ENCODE peak calls at places on chromosomes 13 and 19, in eight cellular contexts. T, H, X, F, A, V, P and Q are unnamed samples.
A peak's percentile ranks its signal among the peaks of the same experiment; 100 is the strongest.

GRCh38 chr19:14048439-14049153 is 13.3 kb downstream of the PALM3 start:
- DNase-seq in F (no peak), H (peak; percentile 44), V (peak; percentile 16), T (peak; percentile 56), X (no peak), A (peak; percentile 86), P (peak; percentile 57), Q (no peak)

GRCh38 chr19:6743071-6743470 is 3.6 kb downstream of the TRIP10 start:
- DNase-seq in A (no peak), H (no peak), V (no peak), T (peak; percentile 36), X (no peak), F (no peak), P (no peak), Q (no peak)

GRCh38 chr19:17205237-17206140 is 9.7 kb upstream of the USE1 start:
- DNase-seq in V (peak; percentile 29), X (no peak), H (peak; percentile 34), T (peak; percentile 75), P (no peak), A (peak; percentile 52), F (no peak), Q (peak; percentile 41)

GRCh38 chr13:109389892-109390345 is 396.5 kb downstream of the IRS2 start:
- DNase-seq in A (no peak), X (peak; percentile 40), V (no peak), P (no peak), F (no peak), T (no peak), H (no peak), Q (peak; percentile 87)

GRCh38 chr19:47157455-47158321 is 27.1 kb downstream of the SAE1 start:
- DNase-seq in V (peak; percentile 70), X (peak; percentile 63), T (peak; percentile 62), F (no peak), A (peak; percentile 92), P (peak; percentile 66), H (peak; percentile 80), Q (peak; percentile 81)

GRCh38 chr13:112107289-112107688 is 40.3 kb downstream of the SOX1 start:
- DNase-seq in X (no peak), P (no peak), V (no peak), A (no peak), H (no peak), F (no peak), T (no peak), Q (no peak)

GRCh38 chr13:96032717-96033116 is 20.5 kb downstream of the UGGT2 start:
- DNase-seq in A (no peak), X (no peak), V (no peak), F (no peak), P (no peak), T (no peak), H (no peak), Q (no peak)

GRCh38 chr19:13139633-13140311 is 10.4 kb downstream of the STX10 start:
- DNase-seq in P (no peak), H (no peak), V (no peak), X (no peak), T (no peak), A (no peak), F (no peak), Q (no peak)

GRCh38 chr13:99471231-99472202 is 29.8 kb upstream of the TM9SF2 start:
- DNase-seq in A (no peak), P (no peak), X (no peak), V (no peak), F (no peak), T (no peak), H (no peak), Q (peak; percentile 32)

GRCh38 chr13:21979156-21979819 is 308.4 kb downstream of the FGF9 start:
- DNase-seq in T (no peak), P (no peak), F (no peak), X (no peak), A (no peak), H (no peak), V (no peak), Q (no peak)

GRCh38 chr19:37932985-37933953 is 26.3 kb downstream of the SIPA1L3 start:
- DNase-seq in V (no peak), A (peak; percentile 88), F (no peak), T (peak; percentile 15), H (peak; percentile 68), P (peak; percentile 21), X (peak; percentile 3), Q (peak; percentile 35)

GRCh38 chr13:27226991-27227390 is 24.4 kb upstream of the RPL21 start:
- DNase-seq in F (no peak), A (no peak), T (no peak), X (no peak), P (no peak), H (no peak), V (no peak), Q (no peak)

GRCh38 chr13:111095031-111095840 is 19.9 kb upstream of the ARHGEF7 start:
- DNase-seq in X (no peak), F (no peak), H (no peak), P (no peak), A (no peak), T (no peak), V (no peak), Q (no peak)

GRCh38 chr19:31863122-31863521 is 482.3 kb upstream of the ZNF507 start:
- DNase-seq in P (no peak), F (no peak), H (no peak), X (no peak), V (no peak), T (no peak), A (no peak), Q (no peak)

GRCh38 chr19:42547927-42548326 is 19.6 kb upstream of the CEACAM1 start:
- DNase-seq in F (no peak), H (no peak), A (no peak), V (no peak), X (no peak), P (no peak), T (no peak), Q (no peak)

GRCh38 chr13:27619711-27620376 is 485 bp downstream of the LNX2 start:
- DNase-seq in T (no peak), H (peak; percentile 46), V (peak; percentile 11), A (peak; percentile 43), P (no peak), F (no peak), X (no peak), Q (peak; percentile 25)

GRCh38 chr13:76349700-76350099 is 536.5 kb downstream of the KCTD12 start:
- DNase-seq in T (no peak), P (no peak), H (peak; percentile 2), V (peak; percentile 12), F (no peak), X (no peak), A (peak; percentile 2), Q (no peak)

GRCh38 chr13:104043184-104043583 is 977.0 kb upstream of the SLC10A2 start:
- DNase-seq in V (no peak), X (no peak), H (no peak), P (no peak), F (no peak), A (peak; percentile 71), T (no peak), Q (no peak)

GRCh38 chr19:11168568-11168967 is 13.0 kb upstream of the SPC24 start:
- DNase-seq in X (peak; percentile 96), F (no peak), A (peak; percentile 99), H (peak; percentile 98), V (peak; percentile 94), P (no peak), T (no peak), Q (peak; percentile 94)

GRCh38 chr13:90700340-90700739 is 647.1 kb upstream of the MIR17HG start:
- DNase-seq in T (no peak), P (no peak), V (no peak), X (no peak), H (no peak), A (no peak), F (no peak), Q (no peak)

GRCh38 chr19:5452594-5453565 is 2.3 kb upstream of the ZNRF4 start:
- DNase-seq in X (no peak), F (no peak), V (peak; percentile 26), H (peak; percentile 23), P (peak; percentile 2), A (peak; percentile 39), T (peak; percentile 37), Q (peak; percentile 8)

GRCh38 chr19:40646564-40647254 is 43.7 kb downstream of the NUMBL start:
- DNase-seq in V (no peak), F (no peak), P (no peak), H (no peak), X (no peak), A (peak; percentile 51), T (no peak), Q (peak; percentile 33)

GRCh38 chr19:55297267-55297666 is 13.5 kb downstream of the BRSK1 start:
- DNase-seq in T (no peak), X (no peak), A (no peak), F (no peak), H (no peak), V (no peak), P (no peak), Q (no peak)

GRCh38 chr19:18415177-18415867 is 3.9 kb upstream of the SSBP4 start:
- DNase-seq in H (peak; percentile 78), P (peak; percentile 98), F (peak; percentile 91), V (peak; percentile 76), X (no peak), A (no peak), T (no peak), Q (peak; percentile 88)

GRCh38 chr19:5591476-5591875 is 23.7 kb upstream of the TINCR start:
- DNase-seq in V (no peak), T (no peak), A (no peak), F (no peak), H (no peak), P (no peak), X (no peak), Q (no peak)

GRCh38 chr19:45471866-45472556 is 4.2 kb downstream of the FOSB start:
- DNase-seq in T (no peak), F (no peak), X (no peak), H (no peak), V (no peak), P (no peak), A (peak; percentile 56), Q (peak; percentile 18)

GRCh38 chr19:15776991-15777787 is 10.3 kb upstream of the OR10H5 start:
- DNase-seq in P (no peak), T (no peak), F (no peak), A (no peak), X (no peak), H (no peak), V (no peak), Q (no peak)